ENCODE peak calls at places on chromosomes 12 and 14, in ten cellular contexts. S is ACHN, L is hepatic stellate cell, C is HEK293T, M is glutamatergic neuron, Y is HTR-8/SVneo, A is SK-N-SH, V is NCI-H226, J is NCI-H1092 treated with DMSO at 0.1 percent for 48 hours, R is NCI-H2081. E is an unnamed sample.

GRCh38 chr12:16012086-16012485 is 101.0 kb downstream of the DERA start:
- DNase-seq in V (no peak), A (no peak), J (no peak), S (no peak), R (no peak), Y (no peak), C (no peak), M (no peak), L (no peak), E (no peak)

GRCh38 chr14:64089920-64090319 is 204.3 kb downstream of the ESR2 start:
- DNase-seq in V (no peak), M (no peak), S (no peak), R (peak), C (no peak), L (no peak), A (no peak), J (no peak), Y (no peak), E (no peak)

GRCh38 chr12:20501958-20502357 is 133.6 kb downstream of the PDE3A start:
- DNase-seq in M (no peak), J (no peak), C (no peak), L (no peak), V (no peak), A (no peak), Y (no peak), R (no peak), S (no peak), E (no peak)

GRCh38 chr14:33972522-33973162 is 21.8 kb upstream of the EGLN3 start:
- DNase-seq in R (no peak), V (no peak), J (no peak), A (no peak), S (no peak), C (no peak), L (no peak), Y (no peak), M (no peak), E (no peak)

GRCh38 chr12:80472912-80473500 is 29.0 kb downstream of the PTPRQ start:
- DNase-seq in A (peak), Y (peak), C (peak), S (peak), L (peak), V (peak), J (peak), R (peak), M (no peak), E (no peak)

GRCh38 chr14:80395031-80395430 is 183.7 kb upstream of the DIO2 start:
- DNase-seq in Y (no peak), S (no peak), A (no peak), R (no peak), M (no peak), V (no peak), L (no peak), J (no peak), C (no peak), E (no peak)

GRCh38 chr12:127711108-127711507 is 555.9 kb upstream of the TMEM132C start:
- DNase-seq in R (no peak), J (no peak), Y (no peak), L (no peak), A (no peak), M (no peak), C (peak), S (peak), V (no peak), E (no peak)

GRCh38 chr12:55043542-55043941 is 23.8 kb downstream of the NEUROD4 start:
- DNase-seq in L (no peak), C (no peak), J (no peak), M (no peak), S (no peak), R (no peak), Y (no peak), A (no peak), V (no peak), E (no peak)

GRCh38 chr12:80556566-80556965 is 112.5 kb downstream of the PTPRQ start:
- DNase-seq in C (no peak), L (no peak), V (no peak), S (no peak), R (no peak), M (no peak), A (no peak), J (no peak), Y (no peak), E (no peak)

GRCh38 chr14:80211143-80212024 is at the start of gene DIO2:
- DNase-seq in S (peak), Y (no peak), A (no peak), L (no peak), V (no peak), C (no peak), J (no peak), M (no peak), R (no peak), E (no peak)

GRCh38 chr12:132151145-132151765 is 7.0 kb downstream of the NOC4L start:
- DNase-seq in J (no peak), L (no peak), Y (no peak), V (no peak), R (no peak), C (no peak), A (no peak), S (no peak), M (peak), E (no peak)

GRCh38 chr12:10968765-10969456 is 17.8 kb downstream of the TAS2R50 start:
- DNase-seq in C (no peak), V (peak), R (no peak), M (no peak), A (no peak), Y (peak), L (no peak), S (no peak), J (no peak), E (no peak)

GRCh38 chr12:88896958-88897357 is 316.7 kb upstream of the KITLG start:
- DNase-seq in R (no peak), A (no peak), S (no peak), J (no peak), C (no peak), Y (no peak), L (peak), M (no peak), V (no peak), E (no peak)